ENCODE peak calls at places on chromosome 11, in four cellular contexts. G is uterus, C is kidney tubule cell, A is NCI-H1092 treated with DMSO at 0.1 percent for 48 hours. R is an unnamed sample.

GRCh38 chr11:125939081-125939521 is 6.7 kb upstream of the VSIG10L2 start:
- DNase-seq in C (no peak), G (peak; percentile 73), A (no peak), R (no peak)

GRCh38 chr11:37352485-37352884 is 754.4 kb upstream of the RAG2 start:
- DNase-seq in A (no peak), G (no peak), C (no peak), R (no peak)

GRCh38 chr11:30914143-30914762 is 328.1 kb upstream of the MPPED2 start:
- DNase-seq in C (peak; percentile 64), G (peak; percentile 27), A (peak; percentile 61), R (peak; percentile 81)

GRCh38 chr11:87043894-87044293 is 6.2 kb downstream of the TMEM135 start:
- DNase-seq in C (no peak), G (no peak), A (no peak), R (no peak)

GRCh38 chr11:45815747-45816146 is 10.8 kb downstream of the SLC35C1 start:
- DNase-seq in C (peak; percentile 54), G (no peak), A (no peak), R (peak; percentile 59)

GRCh38 chr11:34234086-34234740 is 123.6 kb downstream of the ABTB2 start:
- DNase-seq in A (no peak), C (peak; percentile 98), G (no peak), R (no peak)

GRCh38 chr11:108887436-108888238 is 222.8 kb downstream of the DDX10 start:
- DNase-seq in G (no peak), C (no peak), A (no peak), R (no peak)

GRCh38 chr11:1744137-1744878 is 6.1 kb downstream of the IFITM10 start:
- DNase-seq in A (no peak), C (no peak), G (no peak), R (peak; percentile 56)

GRCh38 chr11:1127664-1128162 is 30.0 kb upstream of the MUC5AC start:
- DNase-seq in G (no peak), C (no peak), A (no peak), R (no peak)

GRCh38 chr11:86143429-86144030 is 74.6 kb upstream of the PICALM start:
- DNase-seq in A (no peak), C (no peak), G (no peak), R (no peak)

GRCh38 chr11:72233056-72233772 is 8.6 kb downstream of the INPPL1 start:
- DNase-seq in G (no peak), A (no peak), C (no peak), R (no peak)

GRCh38 chr11:123560001-123560400 is 94.4 kb downstream of the SCN3B start:
- DNase-seq in C (peak; percentile 47), G (peak; percentile 56), A (peak; percentile 90), R (no peak)

GRCh38 chr11:132343445-132343844 is 973.0 kb downstream of the NTM start:
- DNase-seq in G (no peak), C (no peak), A (no peak), R (no peak)